ENCODE peak calls at places on chromosomes 12 and 14, in nine cellular contexts. W is adrenal gland, M is endothelial cell of umbilical vein, I is ascending aorta, Q is hepatocyte, P is heart right ventricle, N is psoas muscle, L is cardiac fibroblast, X is right lobe of liver. E is an unnamed sample.

GRCh38 chr14:56087824-56088571 is 30.2 kb upstream of the PELI2 start:
- DNase-seq in W (no peak), M (no peak), I (no peak), Q (peak), P (no peak), N (no peak), L (no peak), X (no peak), E (peak)

GRCh38 chr12:65565601-65566560 is 258.4 kb upstream of the HMGA2 start:
- DNase-seq in W (no peak), M (peak), I (no peak), Q (peak), P (no peak), N (no peak), L (peak), X (no peak), E (peak)

GRCh38 chr12:46787496-46788055 is 38.2 kb downstream of the SLC38A4 start:
- DNase-seq in W (no peak), M (peak), I (no peak), Q (no peak), P (no peak), N (no peak), L (no peak), X (no peak), E (no peak)

GRCh38 chr12:20011200-20011599 is 357.1 kb upstream of the PDE3A start:
- DNase-seq in W (no peak), M (peak), I (no peak), Q (no peak), P (no peak), N (no peak), L (peak), X (peak), E (peak)

GRCh38 chr14:103434868-103435442 is 49.7 kb downstream of the MARK3 start:
- DNase-seq in W (no peak), M (no peak), I (no peak), Q (no peak), P (no peak), N (no peak), L (no peak), X (no peak), E (no peak)

GRCh38 chr14:90796319-90796718 is 19.9 kb downstream of the TTC7B start:
- DNase-seq in W (no peak), M (no peak), I (no peak), Q (no peak), P (no peak), N (peak), L (no peak), X (no peak), E (no peak)

GRCh38 chr14:76715102-76715926 is 46.0 kb upstream of the VASH1 start:
- DNase-seq in W (peak), M (peak), I (peak), Q (no peak), P (no peak), N (no peak), L (peak), X (no peak), E (no peak)

GRCh38 chr12:69024413-69024812 is 91.4 kb upstream of the CPM start:
- DNase-seq in W (no peak), M (no peak), I (no peak), Q (peak), P (no peak), N (no peak), L (no peak), X (peak), E (peak)

GRCh38 chr12:64679487-64679983 is 69.2 kb downstream of the RASSF3 start:
- DNase-seq in W (peak), M (peak), I (peak), Q (no peak), P (peak), N (peak), L (peak), X (no peak), E (peak)

GRCh38 chr12:6961695-6962284 is 8.7 kb downstream of the PHB2 start:
- DNase-seq in W (peak), M (peak), I (peak), Q (peak), P (peak), N (peak), L (peak), X (peak), E (peak)

GRCh38 chr12:98127854-98128253 is 387.5 kb upstream of the TMPO start:
- DNase-seq in W (no peak), M (no peak), I (no peak), Q (no peak), P (no peak), N (no peak), L (no peak), X (no peak), E (no peak)

GRCh38 chr12:58882796-58883195 is 37.5 kb downstream of the LRIG3 start:
- DNase-seq in W (no peak), M (no peak), I (no peak), Q (no peak), P (no peak), N (no peak), L (no peak), X (no peak), E (no peak)

GRCh38 chr12:22047495-22047894 is 1.5 kb downstream of the CMAS start:
- DNase-seq in W (no peak), M (no peak), I (no peak), Q (no peak), P (no peak), N (no peak), L (no peak), X (no peak), E (no peak)

GRCh38 chr14:33282811-33283210 is 344.1 kb downstream of the NPAS3 start:
- DNase-seq in W (no peak), M (no peak), I (no peak), Q (no peak), P (no peak), N (no peak), L (peak), X (no peak), E (no peak)

GRCh38 chr12:17976202-17976601 is 113.8 kb downstream of the RERGL start:
- DNase-seq in W (no peak), M (peak), I (no peak), Q (no peak), P (no peak), N (no peak), L (no peak), X (no peak), E (no peak)

GRCh38 chr12:128111333-128111732 is 155.6 kb upstream of the TMEM132C start:
- DNase-seq in W (no peak), M (no peak), I (no peak), Q (no peak), P (no peak), N (no peak), L (no peak), X (no peak), E (no peak)

GRCh38 chr14:21840765-21841164 is 167.1 kb upstream of the OR4E1 start:
- DNase-seq in W (no peak), M (no peak), I (no peak), Q (no peak), P (no peak), N (no peak), L (peak), X (no peak), E (no peak)

GRCh38 chr12:61991663-61992062 is 268.5 kb upstream of the USP15 start:
- DNase-seq in W (no peak), M (no peak), I (no peak), Q (no peak), P (no peak), N (no peak), L (no peak), X (no peak), E (no peak)

GRCh38 chr14:99576304-99576703 is 27.7 kb downstream of the CCDC85C start:
- DNase-seq in W (no peak), M (no peak), I (no peak), Q (no peak), P (no peak), N (no peak), L (no peak), X (no peak), E (no peak)

GRCh38 chr12:89506050-89506449 is 18.5 kb downstream of the GALNT4 start:
- DNase-seq in W (no peak), M (no peak), I (no peak), Q (no peak), P (no peak), N (no peak), L (no peak), X (no peak), E (no peak)

GRCh38 chr12:132623072-132623869 is 4.7 kb downstream of the P2RX2 start:
- DNase-seq in W (no peak), M (no peak), I (no peak), Q (no peak), P (no peak), N (no peak), L (no peak), X (no peak), E (no peak)

GRCh38 chr12:53798575-53798974 is 46.8 kb upstream of the CISTR start:
- DNase-seq in W (no peak), M (no peak), I (no peak), Q (no peak), P (no peak), N (no peak), L (peak), X (no peak), E (no peak)

GRCh38 chr14:36068777-36069534 is 107.6 kb downstream of the PTCSC3 start:
- DNase-seq in W (no peak), M (no peak), I (no peak), Q (no peak), P (no peak), N (no peak), L (peak), X (no peak), E (peak)

GRCh38 chr14:101819251-101819990 is 57.9 kb downstream of the PPP2R5C start:
- DNase-seq in W (no peak), M (no peak), I (no peak), Q (no peak), P (no peak), N (no peak), L (no peak), X (no peak), E (no peak)

GRCh38 chr14:101820283-101820798 is 58.8 kb downstream of the PPP2R5C start:
- DNase-seq in W (no peak), M (no peak), I (no peak), Q (no peak), P (no peak), N (no peak), L (no peak), X (no peak), E (no peak)

GRCh38 chr14:101815994-101816393 is 54.5 kb downstream of the PPP2R5C start:
- DNase-seq in W (no peak), M (no peak), I (no peak), Q (no peak), P (no peak), N (no peak), L (no peak), X (no peak), E (no peak)

GRCh38 chr14:101814869-101815268 is 53.4 kb downstream of the PPP2R5C start:
- DNase-seq in W (no peak), M (no peak), I (no peak), Q (no peak), P (no peak), N (no peak), L (no peak), X (no peak), E (no peak)

DNA sequence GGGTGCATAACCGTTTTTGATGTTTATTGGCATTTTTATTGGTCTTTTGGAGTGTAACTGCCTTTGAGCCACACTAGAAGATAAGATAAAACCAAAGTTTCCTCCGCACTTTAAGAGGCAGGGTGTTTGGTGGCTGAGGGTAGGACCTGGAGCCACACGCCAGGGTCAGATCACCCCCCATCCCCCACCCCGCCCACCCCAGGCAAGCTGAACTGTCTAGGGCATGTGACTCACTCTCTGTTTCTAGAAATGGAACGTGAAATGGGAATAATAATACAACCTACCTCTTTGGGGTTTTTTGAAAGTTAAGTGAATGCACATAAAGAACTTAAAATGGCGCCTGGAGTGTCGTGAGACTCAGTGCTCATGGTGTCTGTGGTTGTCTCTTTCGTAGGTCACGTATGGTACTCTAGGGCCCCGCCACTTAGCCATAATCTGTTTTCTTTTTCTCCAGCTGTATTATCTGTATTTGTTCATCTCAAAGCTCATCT is 56.0 kb downstream of the PPP2R5C start:
- DNase-seq in W (no peak), M (no peak), I (no peak), Q (no peak), P (no peak), N (no peak), L (no peak), X (no peak), E (no peak)
- H3K4me3 ChIP-seq in W (no peak), M (no peak), I (no peak), Q (no peak), P (no peak), N (no peak), L (no peak), X (no peak), E (no peak)

DNA sequence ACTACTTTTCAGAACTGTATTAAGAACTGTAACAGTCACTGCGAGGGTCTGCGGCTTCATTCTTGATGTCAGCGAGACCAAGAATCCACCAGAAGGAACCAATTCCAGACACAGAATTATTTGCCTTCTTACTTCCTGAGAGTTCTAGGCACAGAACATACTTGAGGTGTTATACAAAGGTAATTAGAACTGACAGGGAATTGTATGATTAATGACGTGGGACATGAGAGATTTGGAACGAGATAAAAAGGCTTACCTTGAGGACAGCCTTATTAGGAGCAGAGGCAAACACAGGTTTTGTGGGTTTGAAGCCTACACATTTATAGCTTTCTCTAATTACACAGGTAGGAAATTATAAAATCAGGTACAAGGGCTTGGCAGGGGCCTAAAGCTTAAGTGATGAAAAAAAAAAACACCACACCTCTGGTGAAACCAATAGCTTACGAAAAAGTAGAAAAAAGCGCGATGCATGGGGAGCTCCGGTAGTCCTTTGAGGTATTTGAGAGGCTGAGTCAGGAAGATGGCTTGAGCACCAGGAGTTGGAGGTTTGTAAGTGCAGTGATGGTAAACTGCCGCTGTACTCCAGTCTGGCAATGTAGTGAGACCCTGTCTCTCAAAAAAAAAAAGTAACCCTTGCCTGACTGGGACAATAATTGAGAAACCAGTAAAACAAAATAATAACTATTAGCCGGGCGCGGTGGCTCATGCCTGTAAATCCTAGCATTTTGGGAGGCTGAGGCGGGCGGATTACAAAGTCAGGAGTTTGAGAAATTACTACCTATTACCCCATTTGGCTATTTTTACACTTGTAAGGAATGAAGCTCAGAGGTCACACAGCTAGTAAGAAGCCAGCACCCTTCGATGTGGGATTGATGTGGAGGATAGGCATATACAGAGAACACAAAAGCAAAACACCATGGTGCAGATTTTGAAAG is 795 bp upstream of the ACOT2 start:
- DNase-seq in W (no peak), M (peak), I (no peak), Q (peak), P (no peak), N (no peak), L (peak), X (no peak), E (peak)
- H3K4me3 ChIP-seq in W (no peak), M (no peak), I (peak), Q (peak), P (peak), N (peak), L (no peak), X (peak), E (peak)

GRCh38 chr14:95318399-95318834 is 1.3 kb downstream of the CLMN start:
- DNase-seq in W (no peak), M (no peak), I (no peak), Q (peak), P (no peak), N (no peak), L (no peak), X (peak), E (no peak)
- H3K4me3 ChIP-seq in W (no peak), M (no peak), I (peak), Q (no peak), P (no peak), N (peak), L (no peak), X (peak), E (no peak)

GRCh38 chr12:81078469-81079196 is 754 bp downstream of the ACSS3 start:
- DNase-seq in W (peak), M (peak), I (peak), Q (peak), P (no peak), N (peak), L (peak), X (no peak), E (peak)

GRCh38 chr12:81079280-81080076 is 1.6 kb downstream of the ACSS3 start:
- DNase-seq in W (no peak), M (no peak), I (no peak), Q (no peak), P (no peak), N (no peak), L (no peak), X (no peak), E (no peak)

GRCh38 chr12:81077686-81078441 is at the start of gene ACSS3:
- DNase-seq in W (peak), M (no peak), I (peak), Q (peak), P (peak), N (peak), L (peak), X (peak), E (peak)

GRCh38 chr12:81075539-81075938 is 2.3 kb upstream of the ACSS3 start:
- DNase-seq in W (no peak), M (no peak), I (no peak), Q (no peak), P (no peak), N (no peak), L (no peak), X (no peak), E (no peak)

DNA sequence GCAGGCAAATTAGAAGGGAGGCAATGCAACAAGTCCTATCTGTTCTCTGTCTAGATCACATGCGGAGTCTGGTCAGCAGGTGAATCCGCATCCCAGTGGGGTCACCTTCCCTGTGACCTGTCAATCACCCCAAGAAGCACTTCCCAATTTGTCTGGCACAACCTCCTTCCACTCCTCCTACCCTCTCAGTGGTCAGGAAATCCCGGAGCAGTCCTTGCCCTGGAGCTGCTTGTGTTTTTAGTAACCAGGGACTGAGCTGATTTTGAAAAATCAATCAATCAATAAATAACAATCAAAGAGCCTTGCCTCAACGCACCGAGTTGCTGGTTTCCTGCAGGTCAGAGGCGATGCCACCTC is 572 bp upstream of the ACSS3 start:
- DNase-seq in W (peak), M (no peak), I (no peak), Q (no peak), P (peak), N (peak), L (peak), X (peak), E (peak)
- H3K4me3 ChIP-seq in W (no peak), M (no peak), I (peak), Q (peak), P (peak), N (peak), L (no peak), X (peak), E (peak)

GRCh38 chr14:37150414-37150813 is 22.0 kb downstream of the SLC25A21 start:
- DNase-seq in W (no peak), M (peak), I (no peak), Q (peak), P (no peak), N (no peak), L (peak), X (no peak), E (peak)
- H3K4me3 ChIP-seq in W (no peak), M (no peak), I (no peak), Q (no peak), P (no peak), N (no peak), L (no peak), X (no peak), E (no peak)

GRCh38 chr12:55815473-55815872 is 2.1 kb downstream of the SARNP start:
- DNase-seq in W (no peak), M (no peak), I (peak), Q (no peak), P (no peak), N (no peak), L (no peak), X (no peak), E (no peak)
- H3K4me3 ChIP-seq in W (no peak), M (no peak), I (peak), Q (no peak), P (no peak), N (peak), L (peak), X (no peak), E (no peak)

GRCh38 chr12:14261096-14261495 is 104.4 kb upstream of the ATF7IP start:
- DNase-seq in W (no peak), M (no peak), I (no peak), Q (no peak), P (peak), N (peak), L (no peak), X (no peak), E (no peak)
- H3K4me3 ChIP-seq in W (no peak), M (no peak), I (no peak), Q (no peak), P (no peak), N (peak), L (no peak), X (no peak), E (no peak)